ENCODE peak calls at places on chromosomes 12 and 14, in four cellular contexts. M is GM23248, R is SK-N-SH, K is PC-3. Z is an unnamed sample.
A peak's percentile ranks its signal among the peaks of the same experiment; 100 is the strongest.

GRCh38 chr12:117671734-117672133 is 297.1 kb downstream of the KSR2 start:
- DNase-seq in M (peak; percentile 57), R (peak; percentile 55), K (peak; percentile 83), Z (no peak)

GRCh38 chr12:46124848-46125619 is 134.7 kb upstream of the SCAF11 start:
- DNase-seq in M (peak; percentile 85), R (peak; percentile 39), K (peak; percentile 80), Z (peak; percentile 79)

GRCh38 chr14:31419179-31420012 is 954 bp downstream of the HEATR5A start:
- DNase-seq in M (peak; percentile 79), R (no peak), K (no peak), Z (peak; percentile 6)

GRCh38 chr12:5246196-5246595 is 185.7 kb upstream of the NTF3 start:
- DNase-seq in M (no peak), R (no peak), K (no peak), Z (no peak)

GRCh38 chr14:62117010-62117717 is 354.9 kb downstream of the SNAPC1 start:
- DNase-seq in M (peak; percentile 60), R (peak; percentile 91), K (no peak), Z (peak; percentile 69)

GRCh38 chr12:45077259-45077658 is 26.4 kb upstream of the DBX2 start:
- DNase-seq in M (no peak), R (no peak), K (no peak), Z (no peak)

GRCh38 chr14:96584199-96584906 is 82.2 kb downstream of the PAPOLA start:
- DNase-seq in M (peak; percentile 43), R (peak; percentile 88), K (peak; percentile 73), Z (peak; percentile 37)

GRCh38 chr12:111628505-111629260 is 29.6 kb upstream of the ATXN2 start:
- DNase-seq in M (no peak), R (no peak), K (no peak), Z (no peak)

GRCh38 chr14:55297611-55298323 is 26.5 kb downstream of the FBXO34 start:
- DNase-seq in M (no peak), R (no peak), K (peak; percentile 72), Z (peak; percentile 52)

GRCh38 chr12:124551268-124552144 is 15.9 kb downstream of the NCOR2 start:
- DNase-seq in M (no peak), R (peak; percentile 47), K (peak; percentile 23), Z (no peak)

GRCh38 chr12:55722948-55723347 is 2.8 kb downstream of the RDH5 start:
- DNase-seq in M (peak; percentile 5), R (no peak), K (no peak), Z (no peak)

GRCh38 chr12:18158774-18159557 is 69.0 kb upstream of the RERGL start:
- DNase-seq in M (peak; percentile 65), R (peak; percentile 15), K (peak; percentile 49), Z (peak; percentile 64)

GRCh38 chr14:38098074-38098846 is 109.4 kb upstream of the SSTR1 start:
- DNase-seq in M (peak; percentile 88), R (no peak), K (peak; percentile 64), Z (no peak)

GRCh38 chr12:6960291-6961277 is 9.4 kb downstream of the PTPN6 start:
- DNase-seq in M (peak; percentile 51), R (peak; percentile 38), K (no peak), Z (peak; percentile 78)

GRCh38 chr14:37150414-37150813 is 22.0 kb downstream of the SLC25A21 start:
- DNase-seq in M (peak; percentile 63), R (peak; percentile 5), K (peak; percentile 76), Z (peak; percentile 42)

GRCh38 chr14:90344285-90344684 is 12.5 kb upstream of the NRDE2 start:
- DNase-seq in M (no peak), R (no peak), K (no peak), Z (no peak)

GRCh38 chr12:24839268-24839791 is 109.6 kb downstream of the BCAT1 start:
- DNase-seq in M (peak; percentile 75), R (no peak), K (no peak), Z (no peak)

GRCh38 chr14:20802341-20803084 is at the start of gene RNASE1:
- DNase-seq in M (peak; percentile 5), R (no peak), K (peak; percentile 52), Z (no peak)

GRCh38 chr14:63897706-63898105 is 44.9 kb downstream of the SYNE2 start:
- DNase-seq in M (peak; percentile 6), R (no peak), K (no peak), Z (no peak)

GRCh38 chr14:102220031-102220430 is 80.3 kb downstream of the WDR20 start:
- DNase-seq in M (no peak), R (no peak), K (no peak), Z (no peak)

GRCh38 chr12:27319394-27319793 is 13.2 kb upstream of the BMAL2 start:
- DNase-seq in M (peak; percentile 85), R (no peak), K (peak; percentile 81), Z (no peak)

GRCh38 chr12:126742326-126742725 is 1524.6 kb upstream of the TMEM132C start:
- DNase-seq in M (no peak), R (no peak), K (no peak), Z (no peak)

GRCh38 chr12:129790930-129791329 is 112.9 kb downstream of the TMEM132D start:
- DNase-seq in M (no peak), R (peak; percentile 48), K (no peak), Z (no peak)

GRCh38 chr14:64507376-64508156 is 3.0 kb downstream of the ZBTB1 start:
- DNase-seq in M (peak; percentile 68), R (no peak), K (peak; percentile 75), Z (no peak)

GRCh38 chr12:91968772-91969171 is 176.9 kb downstream of the BTG1 start:
- DNase-seq in M (no peak), R (no peak), K (no peak), Z (no peak)

GRCh38 chr12:99154983-99155336 is 492.6 kb upstream of the GARIN6 start:
- DNase-seq in M (no peak), R (no peak), K (no peak), Z (no peak)

GRCh38 chr12:99153283-99153682 is 494.3 kb upstream of the GARIN6 start:
- DNase-seq in M (no peak), R (no peak), K (no peak), Z (no peak)

GRCh38 chr12:99154264-99154982 is 493.1 kb upstream of the GARIN6 start:
- DNase-seq in M (no peak), R (no peak), K (no peak), Z (no peak)

GRCh38 chr12:99147150-99147549 is 500.4 kb upstream of the GARIN6 start:
- DNase-seq in M (no peak), R (no peak), K (no peak), Z (no peak)

GRCh38 chr12:99152337-99152736 is 495.2 kb upstream of the GARIN6 start:
- DNase-seq in M (no peak), R (no peak), K (peak; percentile 72), Z (no peak)
- H3K27ac ChIP-seq in M (no peak overlapping the region), R (no peak overlapping the region), K (no peak overlapping the region), Z (no peak overlapping the region)

DNA sequence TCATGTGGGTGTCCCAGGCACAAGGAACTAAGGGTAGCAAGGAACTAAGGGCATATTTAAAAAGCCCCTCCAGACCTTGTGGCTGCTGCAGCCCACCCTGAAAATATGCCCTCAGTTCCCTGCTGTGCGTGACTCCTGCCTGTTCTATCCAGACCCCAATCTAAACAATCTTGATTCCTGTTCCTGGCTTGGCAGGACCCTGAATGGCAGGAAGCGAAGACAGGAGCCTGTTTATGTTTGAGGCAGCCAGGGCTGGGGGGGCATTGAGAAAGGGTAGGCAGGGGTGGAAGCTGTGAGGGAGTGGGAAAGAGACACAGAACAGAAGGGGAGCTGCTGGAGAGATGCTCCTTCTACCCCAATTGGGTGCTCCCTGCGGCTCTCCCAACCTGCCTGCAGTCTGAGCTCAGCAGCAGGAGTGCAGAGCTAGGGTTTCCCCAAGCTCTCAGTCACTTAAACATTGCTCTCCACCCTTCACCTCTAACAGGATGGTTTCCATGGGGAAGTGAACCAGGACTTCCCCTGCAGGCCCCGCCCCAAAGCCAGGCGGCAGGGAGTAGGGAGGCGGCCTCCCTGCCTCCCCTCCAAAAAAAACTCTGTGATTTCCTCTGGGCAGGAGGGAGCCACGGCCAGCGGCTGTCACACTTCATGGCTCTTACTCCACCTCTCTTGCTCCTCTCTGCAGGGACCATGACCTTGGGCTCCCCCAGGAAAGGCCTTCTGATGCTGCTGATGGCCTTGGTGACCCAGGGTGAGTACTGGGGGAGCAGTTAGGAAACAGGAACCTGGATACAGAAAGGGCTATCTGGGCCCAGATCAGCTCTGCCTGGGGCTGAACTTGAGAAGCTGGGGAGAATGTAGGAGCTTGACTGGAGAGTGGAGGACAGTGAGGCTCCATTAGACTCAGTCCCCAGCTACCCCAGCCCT is 4.7 kb downstream of the ACVRL1 start:
- DNase-seq in M (no peak), R (peak; percentile 77), K (no peak), Z (no peak)
- TF ChIP-seq EZH2phosphoT487 in M (no peak), R (no peak), K (no peak), Z (no peak)

DNA sequence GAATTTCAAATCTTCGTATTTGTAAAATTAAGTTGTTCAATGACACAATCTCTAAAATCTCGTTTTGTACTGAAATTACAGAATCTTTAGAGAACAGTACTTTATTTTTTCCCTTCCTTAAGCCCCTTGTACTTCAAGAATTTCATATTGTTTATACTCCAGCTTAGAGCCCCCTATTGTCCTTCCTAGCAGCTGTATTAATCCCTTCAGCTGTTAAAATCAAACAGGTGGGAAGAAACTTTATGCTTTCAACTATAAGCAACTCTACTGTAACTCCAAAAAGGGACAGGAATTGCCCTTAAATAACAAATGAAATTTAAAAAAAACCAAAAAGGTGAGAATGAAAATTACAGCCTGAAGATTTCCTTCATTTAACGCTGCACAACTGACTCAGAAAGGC is 1.7 kb downstream of the NACA start:
- DNase-seq in M (no peak), R (no peak), K (no peak), Z (no peak)
- H3F3A ChIP-seq in M (peaks cover 41% of the 10 kb centered on the region), R (peaks cover 21% of the 10 kb centered on the region), K (no peaks in the 10 kb centered on the region), Z (peaks cover 65% of the 10 kb centered on the region)

GRCh38 chr14:105646175-105646574 is 119.8 kb downstream of the TMEM121 start:
- DNase-seq in M (no peak), R (no peak), K (no peak), Z (no peak)

GRCh38 chr14:105647784-105648608 is 121.6 kb downstream of the TMEM121 start:
- DNase-seq in M (no peak), R (no peak), K (no peak), Z (no peak)
- H3K27ac ChIP-seq in M (no peak overlapping the region), R (no peak overlapping the region), K (no peak overlapping the region), Z (no peak overlapping the region)

DNA sequence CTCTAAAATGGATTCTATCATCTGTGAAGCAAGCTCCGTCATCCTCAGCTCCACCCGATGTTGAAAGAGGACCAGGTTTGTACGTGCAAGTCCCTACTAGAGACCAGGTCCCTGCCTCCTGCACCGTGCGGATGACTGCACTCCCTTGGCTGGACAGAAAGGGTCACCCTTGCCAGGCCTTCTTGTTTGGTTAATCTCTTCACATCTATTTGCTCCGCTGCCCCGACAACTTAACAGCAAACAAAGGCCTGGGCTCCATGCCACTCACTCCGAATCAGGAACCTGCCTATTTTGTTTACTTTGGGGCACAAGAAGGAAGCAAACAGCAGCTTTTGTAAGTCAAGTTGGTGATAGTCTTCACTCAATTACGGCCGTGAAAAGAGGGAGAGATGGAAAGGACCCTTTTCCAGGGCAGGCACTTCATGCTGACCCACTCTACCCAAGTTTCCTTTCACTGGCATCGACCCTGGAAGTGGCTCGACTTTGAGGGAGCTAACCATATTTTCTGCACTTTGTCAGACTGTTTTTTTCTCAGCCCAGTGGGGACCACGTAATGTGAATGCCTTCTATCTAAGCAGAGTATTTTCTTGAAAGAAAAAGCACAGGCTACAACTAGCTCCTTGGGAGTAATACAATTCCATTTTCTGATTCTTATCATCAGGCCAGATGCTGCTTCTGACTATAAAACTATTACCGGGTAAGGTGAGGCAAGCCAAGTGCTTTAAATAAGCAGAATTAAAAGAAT is 202.6 kb downstream of the FOXN3 start:
- DNase-seq in M (no peak), R (peak; percentile 36), K (peak; percentile 80), Z (no peak)
- TF ChIP-seq EZH2phosphoT487 in M (no peak), R (no peak), K (no peak), Z (no peak)

Z was measured in MM.1S.